ENCODE peak calls at places on chromosomes 16 and 17, in four cellular contexts. N is Daoy, F is GM12865, I is bronchial epithelial cell. G is an unnamed sample.

GRCh38 chr17:5825717-5826330 is 241.5 kb upstream of the NLRP1 start:
- DNase-seq in N (peak; percentile 59), F (no peak), I (peak; percentile 50), G (no peak)

GRCh38 chr17:7989781-7990655 is 12.4 kb upstream of the GUCY2D start:
- DNase-seq in N (peak; percentile 68), F (peak; percentile 86), I (peak; percentile 56), G (peak; percentile 92)

GRCh38 chr16:17013067-17013466 is 457.7 kb downstream of the XYLT1 start:
- DNase-seq in N (no peak), F (no peak), I (no peak), G (no peak)

GRCh38 chr17:45006927-45007461 is 38.9 kb upstream of the C1QL1 start:
- DNase-seq in N (no peak), F (no peak), I (no peak), G (no peak)

GRCh38 chr17:42698736-42699414 is 16.5 kb downstream of the CNTNAP1 start:
- DNase-seq in N (no peak), F (no peak), I (no peak), G (no peak)

GRCh38 chr17:43803758-43804157 is 23.5 kb downstream of the CFAP97D1 start:
- DNase-seq in N (no peak), F (no peak), I (no peak), G (no peak)

GRCh38 chr17:61202564-61202963 is 197.1 kb upstream of the TBX2 start:
- DNase-seq in N (no peak), F (no peak), I (peak; percentile 8), G (no peak)

GRCh38 chr16:68493412-68494070 is 45.2 kb upstream of the SMPD3 start:
- DNase-seq in N (no peak), F (no peak), I (no peak), G (no peak)

GRCh38 chr16:53829186-53829747 is 125.3 kb downstream of the FTO start:
- DNase-seq in N (peak; percentile 10), F (no peak), I (peak; percentile 22), G (no peak)

GRCh38 chr17:60333628-60334031 is 58.3 kb downstream of the USP32 start:
- DNase-seq in N (no peak), F (no peak), I (no peak), G (no peak)

GRCh38 chr16:27600386-27600785 is 50.4 kb downstream of the KATNIP start:
- DNase-seq in N (no peak), F (no peak), I (no peak), G (no peak)